ENCODE peak calls at places on chromosomes 1 and 21, in five cellular contexts. O is thoracic aorta; X is Karpas-422; Q is CD8-positive, alpha-beta T cell; I is spleen. A is an unnamed sample.
A peak's percentile ranks its signal among the peaks of the same experiment; 100 is the strongest.

GRCh38 chr1:26739251-26739914 is 43.6 kb downstream of the ARID1A start:
- DNase-seq in I (no peak), X (no peak), Q (no peak), O (no peak), A (no peak)

GRCh38 chr1:175842545-175842944 is 99.2 kb upstream of the TNR start:
- DNase-seq in Q (no peak), O (no peak), X (no peak), I (no peak), A (no peak)

GRCh38 chr1:145702826-145703225 is 4.3 kb downstream of the PDZK1 start:
- DNase-seq in I (no peak), X (no peak), O (no peak), Q (no peak), A (no peak)

GRCh38 chr1:203186446-203187305 is at the start of gene CHI3L1:
- DNase-seq in X (peak; percentile 40), Q (no peak), O (no peak), I (peak; percentile 67), A (no peak)

GRCh38 chr1:10882069-10882468 is 85.6 kb upstream of the CASZ1 start:
- DNase-seq in I (no peak), Q (no peak), O (no peak), X (no peak), A (no peak)

GRCh38 chr1:199856381-199856780 is 171.1 kb upstream of the NR5A2 start:
- DNase-seq in X (no peak), I (no peak), Q (no peak), O (no peak), A (no peak)

GRCh38 chr21:35922618-35923017 is 137.7 kb downstream of the SETD4 start:
- DNase-seq in I (no peak), Q (no peak), X (no peak), O (no peak), A (no peak)

GRCh38 chr1:167090289-167090942 is at the start of gene GPA33:
- DNase-seq in O (no peak), X (no peak), I (no peak), Q (peak; percentile 28), A (no peak)

GRCh38 chr1:33654267-33654832 is 181.9 kb downstream of the ZSCAN20 start:
- DNase-seq in X (peak; percentile 81), Q (no peak), I (no peak), O (no peak), A (no peak)

GRCh38 chr1:25066731-25067520 is 136.8 kb upstream of the RUNX3 start:
- DNase-seq in O (no peak), I (peak; percentile 51), X (no peak), Q (no peak), A (no peak)

GRCh38 chr1:83631836-83632235 is 367.1 kb downstream of the TTLL7 start:
- DNase-seq in Q (no peak), I (no peak), X (no peak), O (no peak), A (no peak)
- H3K4me1 ChIP-seq in Q (no peaks in the 10 kb centered on the region), I (no peaks in the 10 kb centered on the region), X (peaks cover 2% of the 10 kb centered on the region), O (no peaks in the 10 kb centered on the region), A (no peaks in the 10 kb centered on the region)

DNA sequence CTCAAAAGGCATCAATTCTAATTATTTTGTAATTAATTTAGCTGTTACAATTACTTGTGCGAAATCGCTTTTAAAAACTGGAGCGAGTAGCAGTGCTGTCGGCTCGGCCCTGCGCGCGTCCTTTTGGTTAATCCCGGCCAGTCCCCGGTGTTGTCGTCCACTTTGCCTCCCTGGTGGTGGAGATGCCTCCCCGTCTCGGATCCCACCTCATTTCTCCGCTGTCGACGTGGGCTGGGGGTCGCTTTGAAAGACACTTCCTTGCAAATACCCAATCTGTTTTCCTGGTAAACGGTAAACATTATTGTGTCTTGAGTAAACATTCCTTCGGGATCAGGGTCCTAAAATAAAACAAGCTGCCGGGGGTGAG is 3.7 kb downstream of the FOXD3 start:
- DNase-seq in O (no peak), Q (no peak), I (no peak), X (no peak), A (no peak)
- H3K4me3 ChIP-seq in O (no peak overlapping the region), Q (no peak overlapping the region), I (no peak overlapping the region), X (no peak overlapping the region), A (no peak overlapping the region)

GRCh38 chr1:233916706-233917105 is 12.2 kb downstream of the SLC35F3 start:
- DNase-seq in Q (no peak), I (no peak), X (no peak), O (no peak), A (no peak)

DNA sequence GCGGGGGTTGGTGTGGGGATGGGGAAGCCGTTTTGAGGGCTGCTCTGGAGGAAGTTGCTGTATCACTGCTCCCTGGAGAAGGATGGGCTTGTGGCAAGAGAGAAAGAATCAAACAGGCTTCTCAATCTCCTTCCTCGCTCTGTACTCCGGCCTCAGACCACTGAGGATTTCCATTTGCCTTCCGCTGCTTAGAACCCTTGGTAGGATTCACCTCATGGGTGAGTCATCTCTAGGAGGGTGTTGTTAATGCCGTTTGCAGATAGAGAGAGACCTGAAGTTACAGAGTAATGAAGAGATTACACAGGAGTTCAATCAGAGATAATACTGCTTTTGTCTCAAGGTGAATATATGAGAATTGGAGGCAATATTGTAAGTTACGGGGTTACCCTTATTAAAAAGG is 15.3 kb downstream of the SLC35F3 start:
- DNase-seq in X (no peak), O (no peak), Q (no peak), I (no peak), A (no peak)
- H3K4me1 ChIP-seq in X (no peaks in the 10 kb centered on the region), O (no peaks in the 10 kb centered on the region), Q (no peaks in the 10 kb centered on the region), I (no peaks in the 10 kb centered on the region), A (no peaks in the 10 kb centered on the region)

DNA sequence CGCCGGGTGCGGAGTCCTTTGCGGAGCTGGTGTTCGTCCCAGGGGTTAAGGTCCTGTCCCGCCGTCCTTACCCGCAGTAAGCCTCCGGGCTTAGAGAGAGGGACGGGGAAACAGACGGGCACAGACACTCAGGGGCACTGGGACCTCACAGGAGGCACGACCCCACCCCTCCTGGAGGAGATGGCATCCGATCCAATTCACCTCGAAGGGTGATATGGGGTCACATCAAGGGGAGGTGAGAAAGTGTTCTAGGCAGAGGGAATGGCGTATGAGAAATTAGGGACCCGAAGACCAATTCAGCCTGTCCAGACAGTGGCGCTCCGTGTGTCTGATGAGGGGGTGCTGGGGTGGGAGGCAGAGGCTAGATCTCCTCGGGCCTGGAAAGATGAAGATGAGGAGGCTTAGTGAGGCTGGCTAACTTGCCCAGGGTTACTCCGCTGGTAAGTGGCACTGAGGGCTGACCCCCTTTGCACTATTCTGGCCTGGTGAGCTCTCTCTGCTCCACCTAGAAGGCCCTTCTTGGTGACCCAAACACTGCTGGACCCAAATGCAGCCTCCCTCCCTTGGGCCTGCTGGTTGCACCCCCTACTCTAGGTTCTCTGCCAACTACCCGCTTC is 12.1 kb downstream of the BTBD19 start:
- DNase-seq in X (no peak), I (no peak), O (no peak), Q (no peak), A (no peak)
- H3K4me3 ChIP-seq in X (peak overlapping the region; percentile 69), I (peak overlapping the region; percentile 75), O (peak overlapping the region; percentile 77), Q (peak overlapping the region; percentile 86), A (peak overlapping the region; percentile 61)

DNA sequence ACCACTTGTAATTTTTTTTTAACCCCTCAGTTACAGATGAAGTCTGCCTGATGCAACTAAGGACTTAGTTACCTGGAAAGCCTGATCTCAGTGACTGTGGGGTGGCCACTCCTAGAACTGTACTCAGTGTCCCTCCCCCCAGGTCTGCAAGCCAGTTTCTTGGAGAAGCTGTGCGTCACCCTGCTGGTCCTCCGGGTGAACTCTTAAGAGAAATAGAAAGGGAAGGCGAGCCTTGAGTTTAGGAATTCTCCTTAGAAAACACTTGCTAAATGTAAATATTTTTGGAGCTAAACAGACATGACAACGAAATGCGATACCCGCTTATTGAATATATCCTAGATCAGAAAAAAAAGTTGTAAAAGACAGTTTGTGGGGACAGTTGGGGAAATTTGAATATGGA is 730 bp downstream of the SLC16A4 start:
- DNase-seq in I (no peak), X (peak; percentile 61), O (no peak), Q (no peak), A (no peak)
- H3K4me1 ChIP-seq in I (no peaks in the 10 kb centered on the region), X (peaks cover 85% of the 10 kb centered on the region), O (peaks cover 21% of the 10 kb centered on the region), Q (no peaks in the 10 kb centered on the region), A (no peaks in the 10 kb centered on the region)

GRCh38 chr1:3530086-3530930 is 75.8 kb downstream of the ARHGEF16 start:
- DNase-seq in Q (no peak), O (no peak), I (no peak), X (no peak), A (no peak)
- H3K4me3 ChIP-seq in Q (peak overlapping the region; percentile 82), O (peak overlapping the region; percentile 97), I (peak overlapping the region; percentile 92), X (peak overlapping the region; percentile 45), A (peak overlapping the region; percentile 67)

GRCh38 chr1:234921266-234922062 is 207.2 kb downstream of the TOMM20 start:
- DNase-seq in I (no peak), X (no peak), O (no peak), Q (no peak), A (no peak)
- H3K4me1 ChIP-seq in I (peaks cover 17% of the 10 kb centered on the region), X (peaks cover 3% of the 10 kb centered on the region), O (peaks cover 77% of the 10 kb centered on the region), Q (peaks cover 11% of the 10 kb centered on the region), A (peaks cover 84% of the 10 kb centered on the region)

DNA sequence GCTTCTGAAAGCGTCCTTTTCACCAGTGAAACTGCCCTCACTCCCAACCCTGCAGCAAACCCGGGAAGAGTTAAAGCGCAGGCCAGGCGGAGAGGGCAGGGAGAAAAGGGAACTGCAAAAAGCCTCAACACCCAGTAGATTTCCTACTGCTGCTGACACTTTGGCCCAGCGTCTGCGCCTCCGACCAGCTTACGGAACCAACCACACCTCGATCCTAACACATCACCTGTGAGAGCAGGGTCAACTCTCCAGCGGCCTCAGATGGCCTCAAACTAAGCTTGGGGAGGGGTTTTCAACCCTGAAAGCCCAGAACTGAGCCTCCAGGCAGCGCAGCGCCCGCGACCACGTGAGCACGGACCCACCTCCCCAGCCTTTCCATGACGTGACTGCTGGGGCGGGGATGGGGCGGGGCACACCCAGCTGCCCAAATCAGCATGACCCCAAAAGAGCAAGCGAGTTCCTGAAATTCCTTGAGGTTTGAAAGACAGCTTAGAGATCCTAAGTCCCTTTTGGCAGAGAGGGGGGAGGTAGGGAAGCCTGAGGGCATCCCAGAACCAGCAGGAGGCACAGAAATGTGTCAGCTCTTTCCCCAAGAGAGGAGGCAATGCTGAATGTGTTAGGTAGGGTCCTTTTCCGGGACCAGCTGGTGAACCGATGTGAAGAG is 59.1 kb downstream of the ITPKB start:
- DNase-seq in O (no peak), X (peak; percentile 90), I (peak; percentile 95), Q (peak; percentile 83), A (peak; percentile 89)
- H3K4me3 ChIP-seq in O (peak overlapping the region; percentile 74), X (peak overlapping the region; percentile 49), I (peak overlapping the region; percentile 63), Q (peak overlapping the region; percentile 26), A (peak overlapping the region; percentile 46)

DNA sequence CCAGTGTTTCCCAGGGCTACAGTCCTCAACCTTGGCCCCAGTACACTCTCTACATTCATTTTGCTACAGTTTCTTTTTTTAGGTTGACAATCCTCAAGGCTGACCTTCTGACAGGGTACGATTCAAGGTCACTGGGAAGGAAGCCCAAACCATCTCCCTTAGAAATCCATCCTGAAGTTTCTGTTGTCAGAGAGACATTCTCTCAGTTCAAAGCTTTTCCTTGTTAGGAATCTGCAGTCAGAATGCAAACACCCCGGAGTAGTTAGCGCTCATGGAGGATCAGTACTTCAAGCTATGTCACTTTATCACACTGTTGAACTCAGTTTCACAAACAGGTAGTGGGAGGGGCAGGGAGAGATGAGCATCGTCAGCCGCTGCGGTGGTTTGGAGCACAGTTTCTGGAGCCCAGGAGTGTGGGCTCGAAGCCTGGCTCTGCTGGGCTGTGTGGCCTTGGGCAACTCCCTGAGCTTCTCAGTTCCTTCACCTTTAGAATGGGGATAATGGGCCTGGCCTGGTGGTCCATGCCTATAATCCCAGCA is 4.2 kb downstream of the SLC2A5 start:
- DNase-seq in I (no peak), O (no peak), X (no peak), Q (no peak), A (no peak)
- H3K4me1 ChIP-seq in I (peaks cover 19% of the 10 kb centered on the region), O (peaks cover 25% of the 10 kb centered on the region), X (peaks cover 52% of the 10 kb centered on the region), Q (no peaks in the 10 kb centered on the region), A (peaks cover 83% of the 10 kb centered on the region)